ENCODE peak calls at places on chromosomes 12 and 14, in five cellular contexts. Z is Karpas-422, P is stromal cell of bone marrow, Y is Right ventricle myocardium superior, U is GM04503. J is an unnamed sample.
A peak's percentile ranks its signal among the peaks of the same experiment; 100 is the strongest.

GRCh38 chr12:66804555-66804954 is 125.7 kb upstream of the GRIP1 start:
- DNase-seq in Z (no peak), U (no peak), Y (no peak), P (no peak), J (no peak)

GRCh38 chr12:31220061-31220460 is 105.9 kb downstream of the SINHCAF start:
- DNase-seq in Z (no peak), P (no peak), U (no peak), Y (no peak), J (no peak)

GRCh38 chr14:77791225-77791600 is 8.7 kb upstream of the ADCK1 start:
- DNase-seq in P (no peak), Y (no peak), U (no peak), Z (no peak), J (no peak)

GRCh38 chr12:109387425-109388166 is 39.9 kb downstream of the MYO1H start:
- DNase-seq in U (no peak), Z (peak; percentile 82), Y (no peak), P (peak; percentile 22), J (no peak)

GRCh38 chr14:57578427-57579220 is 85.0 kb upstream of the CCDC198 start:
- DNase-seq in Y (no peak), Z (no peak), U (no peak), P (no peak), J (no peak)

GRCh38 chr12:51025748-51026654 is at the start of gene SLC11A2:
- DNase-seq in Y (peak; percentile 98), Z (peak; percentile 96), U (peak; percentile 51), P (peak; percentile 89), J (peak; percentile 98)

GRCh38 chr12:49868952-49869815 is 26.3 kb upstream of the BCDIN3D start:
- DNase-seq in Y (peak; percentile 95), Z (peak; percentile 86), U (peak; percentile 21), P (peak; percentile 79), J (peak; percentile 93)

GRCh38 chr14:59022144-59022543 is 166.3 kb upstream of the DAAM1 start:
- DNase-seq in Z (peak; percentile 72), U (no peak), Y (no peak), P (no peak), J (no peak)

GRCh38 chr14:104930526-104931322 is 6.0 kb downstream of the PLD4 start:
- DNase-seq in Y (no peak), Z (no peak), P (no peak), U (no peak), J (no peak)

GRCh38 chr12:62210422-62210821 is 49.8 kb upstream of the USP15 start:
- DNase-seq in U (no peak), P (peak; percentile 17), Z (peak; percentile 78), Y (peak; percentile 57), J (no peak)

GRCh38 chr14:100828448-100828834 is 2.5 kb downstream of the MEG3 start:
- DNase-seq in Y (no peak), Z (no peak), U (no peak), P (peak; percentile 31), J (no peak)

GRCh38 chr12:132673288-132674179 is 13.6 kb downstream of the POLE start:
- DNase-seq in Z (no peak), U (no peak), P (no peak), Y (no peak), J (no peak)